ENCODE peak calls at places on chromosomes 6 and 20, in seven cellular contexts. J is GM10248; P is stimulated activated CD4-positive, alpha-beta T cell treated with anti-CD3 and anti-CD28 coated beads, Interleukin-12 subunit alpha, Interleukin-12 subunit beta, amount 100 ng/mL, for 4 hours; V is cerebellum; A is natural killer cell; C is GM23338; D is AG09319. K is an unnamed sample.

GRCh38 chr6:30060982-30061765 is at the start of gene POLR1H:
- DNase-seq in J (peak; percentile 92), P (peak; percentile 79), V (peak; percentile 97), A (peak; percentile 82), C (peak; percentile 100), D (peak; percentile 83), K (peak; percentile 85)

GRCh38 chr6:15088904-15089568 is 156.8 kb upstream of the JARID2 start:
- DNase-seq in J (no peak), P (no peak), V (no peak), A (no peak), C (no peak), D (no peak), K (no peak)

GRCh38 chr6:6927437-6928361 is 180.1 kb upstream of the RREB1 start:
- DNase-seq in J (no peak), P (no peak), V (no peak), A (no peak), C (peak; percentile 19), D (no peak), K (no peak)

GRCh38 chr20:23691675-23692074 is 2.8 kb upstream of the CST4 start:
- DNase-seq in J (no peak), P (no peak), V (no peak), A (no peak), C (no peak), D (no peak), K (no peak)

GRCh38 chr6:167700199-167700598 is 126.5 kb upstream of the AFDN start:
- DNase-seq in J (no peak), P (no peak), V (no peak), A (no peak), C (no peak), D (no peak), K (no peak)

GRCh38 chr20:44701116-44701865 is 13.9 kb upstream of the CCN5 start:
- DNase-seq in J (no peak), P (no peak), V (no peak), A (no peak), C (peak; percentile 75), D (no peak), K (no peak)

GRCh38 chr6:38459291-38459690 is 180.4 kb downstream of the BTBD9 start:
- DNase-seq in J (no peak), P (no peak), V (no peak), A (no peak), C (no peak), D (no peak), K (peak; percentile 15)

GRCh38 chr6:57063847-57064246 is 17.4 kb downstream of the KIAA1586 start:
- DNase-seq in J (no peak), P (no peak), V (no peak), A (no peak), C (no peak), D (no peak), K (no peak)

GRCh38 chr6:157537518-157537917 is 156.5 kb downstream of the ZDHHC14 start:
- DNase-seq in J (no peak), P (no peak), V (peak; percentile 85), A (no peak), C (no peak), D (no peak), K (no peak)

GRCh38 chr20:46573234-46573633 is 22.8 kb upstream of the OCSTAMP start:
- DNase-seq in J (no peak), P (no peak), V (no peak), A (no peak), C (no peak), D (no peak), K (no peak)

GRCh38 chr20:1434571-1435336 is 31.9 kb downstream of the NSFL1C start:
- DNase-seq in J (peak; percentile 53), P (no peak), V (no peak), A (peak; percentile 58), C (peak; percentile 54), D (peak; percentile 64), K (peak; percentile 79)

K was measured in skeletal muscle cell.